ENCODE peak calls at places on chromosomes 4 and X, in eight cellular contexts. L, M, A, E, J, P, K and U are unnamed samples.

GRCh38 chrX:9327747-9328145 is 137.1 kb upstream of the TBL1X start:
- DNase-seq in E (no peak), A (no peak), P (no peak), M (peak; percentile 57), J (no peak), K (no peak), L (no peak), U (peak; percentile 2)

GRCh38 chr4:181312066-181312465 is 931.1 kb upstream of the TENM3 start:
- DNase-seq in J (peak; percentile 20), L (no peak), A (no peak), M (no peak), K (no peak), E (no peak), P (no peak), U (no peak)

GRCh38 chrX:149962859-149963757 is 24.8 kb upstream of the EOLA2 start:
- DNase-seq in A (peak; percentile 60), K (no peak), E (no peak), M (peak; percentile 80), P (peak; percentile 50), L (peak; percentile 32), J (peak; percentile 42), U (no peak)

GRCh38 chrX:1134156-1134555 is 78.3 kb downstream of the CRLF2 start:
- DNase-seq in K (no peak), L (no peak), A (no peak), M (no peak), E (no peak), J (no peak), P (no peak), U (no peak)

GRCh38 chr4:119733431-119733830 is 104.8 kb upstream of the PDE5A start:
- DNase-seq in L (no peak), E (no peak), J (no peak), M (no peak), K (no peak), A (no peak), P (no peak), U (no peak)

GRCh38 chr4:56979674-56980073 is 978 bp downstream of the POLR2B start:
- DNase-seq in P (peak; percentile 58), K (no peak), L (peak; percentile 24), E (no peak), M (peak; percentile 69), J (no peak), A (no peak), U (no peak)

GRCh38 chr4:176791591-176792347 is 953 bp downstream of the VEGFC start:
- DNase-seq in K (no peak), J (peak; percentile 6), E (no peak), P (no peak), L (peak; percentile 28), M (peak; percentile 78), A (peak; percentile 23), U (no peak)

GRCh38 chr4:96205143-96205542 is 365.2 kb downstream of the PDHA2 start:
- DNase-seq in M (no peak), L (no peak), P (no peak), A (no peak), E (no peak), J (no peak), K (no peak), U (no peak)

GRCh38 chr4:86184216-86184915 is 175.5 kb downstream of the MAPK10 start:
- DNase-seq in A (no peak), L (no peak), M (peak; percentile 43), K (no peak), P (no peak), E (no peak), J (no peak), U (no peak)

GRCh38 chr4:78379991-78380739 is 171.4 kb upstream of the ANXA3 start:
- DNase-seq in P (no peak), L (no peak), K (no peak), J (no peak), E (no peak), A (no peak), M (peak; percentile 57), U (no peak)

GRCh38 chr4:68871772-68872441 is 56.1 kb downstream of the UGT2B10 start:
- DNase-seq in P (no peak), J (no peak), E (no peak), M (no peak), K (no peak), L (no peak), A (no peak), U (no peak)

GRCh38 chr4:81137446-81137845 is 77.6 kb downstream of the PRKG2 start:
- DNase-seq in L (no peak), K (no peak), J (no peak), E (no peak), P (no peak), A (no peak), M (no peak), U (no peak)

GRCh38 chr4:188171551-188171950 is 32.3 kb downstream of the TRIML1 start:
- DNase-seq in E (no peak), J (no peak), P (no peak), M (no peak), K (no peak), L (no peak), A (no peak), U (peak; percentile 33)

GRCh38 chr4:64756016-64756415 is 346.8 kb upstream of the TECRL start:
- DNase-seq in M (peak; percentile 26), P (no peak), A (no peak), L (no peak), E (no peak), K (peak; percentile 9), J (no peak), U (peak; percentile 49)

GRCh38 chrX:98637451-98637850 is 1753.7 kb downstream of the RPA4 start:
- DNase-seq in E (no peak), M (no peak), K (no peak), A (no peak), P (no peak), J (no peak), L (no peak), U (no peak)

GRCh38 chr4:41028392-41029076 is 185.8 kb downstream of the APBB2 start:
- DNase-seq in L (no peak), E (no peak), J (no peak), M (peak; percentile 9), P (no peak), A (peak; percentile 46), K (no peak), U (no peak)

GRCh38 chr4:180057198-180057821 is 2185.9 kb upstream of the TENM3 start:
- DNase-seq in K (no peak), E (no peak), M (peak; percentile 1), A (no peak), L (no peak), P (no peak), J (no peak), U (no peak)

GRCh38 chr4:74266081-74266480 is 42.2 kb upstream of the EPGN start:
- DNase-seq in E (no peak), K (no peak), P (no peak), M (peak; percentile 29), J (no peak), L (no peak), A (no peak), U (no peak)

GRCh38 chr4:186192068-186192751 is 843 bp downstream of the CYP4V2 start:
- DNase-seq in P (peak; percentile 55), J (peak; percentile 35), K (no peak), A (peak; percentile 57), E (no peak), M (peak; percentile 66), L (peak; percentile 42), U (no peak)

GRCh38 chr4:11073621-11074051 is 355.1 kb downstream of the HS3ST1 start:
- DNase-seq in M (peak; percentile 8), P (no peak), A (peak; percentile 68), J (peak; percentile 42), K (no peak), L (peak; percentile 86), E (no peak), U (no peak)

GRCh38 chrX:150032742-150033141 is 94.5 kb upstream of the EOLA2 start:
- DNase-seq in P (no peak), K (peak; percentile 17), M (peak; percentile 87), E (no peak), L (no peak), J (no peak), A (no peak), U (no peak)

GRCh38 chr4:148539387-148539786 is 97.2 kb upstream of the NR3C2 start:
- DNase-seq in L (no peak), J (no peak), P (no peak), M (no peak), E (no peak), A (no peak), K (no peak), U (no peak)

GRCh38 chr4:47510036-47510435 is 25.0 kb downstream of the ATP10D start:
- DNase-seq in J (no peak), A (no peak), E (no peak), M (peak; percentile 45), P (no peak), L (no peak), K (no peak), U (no peak)
- H3K27ac ChIP-seq in J (no peak overlapping the region), A (no peak overlapping the region), E (no peak overlapping the region), M (peak overlapping the region; percentile 76), P (no peak overlapping the region), L (no peak overlapping the region), K (peak overlapping the region; percentile 20), U (no peak overlapping the region)

DNA sequence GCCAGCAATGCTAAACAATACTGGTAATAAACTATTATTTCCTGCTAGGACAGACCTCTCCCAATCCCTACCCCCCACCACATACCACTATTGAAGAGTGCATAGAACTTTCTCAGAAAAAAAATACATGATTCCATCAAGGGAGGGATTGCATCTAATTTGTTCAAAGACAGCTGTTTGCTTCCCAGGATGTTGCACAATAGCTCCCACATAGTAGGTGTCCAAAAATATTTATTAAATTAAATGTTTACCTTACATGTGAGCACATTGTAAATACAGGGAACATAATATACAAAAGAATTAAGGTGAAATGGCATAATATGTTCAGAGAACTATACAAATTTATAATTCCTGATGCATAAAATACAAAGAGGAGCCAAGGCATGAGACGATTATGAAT is 1111.8 kb upstream of the LCORL start:
- DNase-seq in E (no peak), A (no peak), J (no peak), P (no peak), M (no peak), L (no peak), K (no peak), U (no peak)
- H3K27ac ChIP-seq in E (no peak overlapping the region), A (no peak overlapping the region), J (no peak overlapping the region), P (no peak overlapping the region), M (no peak overlapping the region), L (no peak overlapping the region), K (no peak overlapping the region), U (no peak overlapping the region)

GRCh38 chrX:20594985-20595384 is 328.3 kb upstream of the RPS6KA3 start:
- DNase-seq in K (no peak), J (no peak), M (peak; percentile 35), P (no peak), E (no peak), A (no peak), L (no peak), U (no peak)
- H3K27ac ChIP-seq in K (no peak overlapping the region), J (no peak overlapping the region), M (no peak overlapping the region), P (no peak overlapping the region), E (no peak overlapping the region), A (no peak overlapping the region), L (no peak overlapping the region), U (no peak overlapping the region)

DNA sequence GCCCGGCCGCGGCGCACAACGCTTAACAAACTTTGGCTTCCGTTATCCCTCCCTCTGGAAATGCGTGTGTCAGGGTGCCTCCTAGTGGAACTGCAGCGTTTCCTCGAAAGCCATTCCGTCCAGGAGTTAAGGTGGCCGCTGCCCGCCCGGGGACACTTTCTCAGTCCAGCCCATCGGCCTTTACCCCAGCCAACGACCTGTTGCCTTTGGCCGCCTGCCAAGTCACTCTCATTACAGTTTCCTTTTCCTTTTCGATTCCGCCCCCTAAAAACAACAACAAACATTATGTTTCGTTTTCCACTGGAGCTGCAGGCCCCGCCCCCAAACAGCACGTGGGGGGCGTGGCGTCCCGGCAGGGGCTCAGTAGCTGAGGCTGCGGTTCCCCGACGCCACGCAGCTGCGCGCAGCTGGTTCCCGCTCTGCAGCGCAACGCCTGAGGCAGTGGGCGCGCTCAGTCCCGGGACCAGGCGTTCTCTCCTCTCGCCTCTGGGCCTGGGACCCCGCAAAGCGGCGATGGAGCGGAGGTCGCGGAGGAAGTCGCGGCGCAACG is at the start of gene HERC5:
- DNase-seq in M (peak; percentile 92), A (peak; percentile 96), P (peak; percentile 94), K (peak; percentile 63), E (no peak), L (peak; percentile 95), J (peak; percentile 97), U (peak; percentile 48)
- H3K27ac ChIP-seq in M (no peak within 1 kb of the TSS), A (peak within 1 kb of the TSS; percentile 89), P (peak within 1 kb of the TSS; percentile 77), K (peak within 1 kb of the TSS; percentile 25), E (peak within 1 kb of the TSS; percentile 22), L (peak within 1 kb of the TSS; percentile 26), J (peak within 1 kb of the TSS; percentile 52), U (no peak within 1 kb of the TSS)